ENCODE peak calls at places on chromosomes 16 and 17, in seven cellular contexts. R is H1, L is upper lobe of left lung, S is stomach, C is sigmoid colon, H is tibial nerve, K is ovary. F is an unnamed sample.

GRCh38 chr17:82025401-82026107 is 2.4 kb downstream of the LRRC45 start:
- DNase-seq in L (no peak), R (no peak), H (no peak), C (no peak), S (no peak), K (no peak), F (no peak)

GRCh38 chr17:3712811-3713463 is 10.8 kb upstream of the HASPIN start:
- DNase-seq in C (no peak), L (no peak), S (no peak), H (no peak), K (no peak), R (no peak), F (no peak)

GRCh38 chr17:21525464-21526130 is 149.4 kb downstream of the KCNJ12 start:
- DNase-seq in R (peak; percentile 10), K (no peak), H (no peak), L (no peak), C (no peak), S (no peak), F (no peak)

GRCh38 chr17:64441772-64442549 is 7.0 kb upstream of the MILR1 start:
- DNase-seq in L (peak; percentile 65), C (peak; percentile 66), S (no peak), R (no peak), H (peak; percentile 20), K (no peak), F (no peak)

GRCh38 chr16:51407921-51408320 is 256.9 kb upstream of the SALL1 start:
- DNase-seq in H (no peak), C (no peak), L (no peak), K (no peak), R (no peak), S (no peak), F (no peak)

GRCh38 chr17:45060824-45061605 is at the start of gene NMT1:
- DNase-seq in R (peak; percentile 94), C (peak; percentile 99), S (peak; percentile 97), H (peak; percentile 98), L (peak; percentile 99), K (peak; percentile 98), F (peak; percentile 99)

GRCh38 chr16:28196331-28196987 is 15.3 kb downstream of the XPO6 start:
- DNase-seq in L (no peak), K (no peak), C (no peak), H (no peak), R (no peak), S (no peak), F (no peak)

GRCh38 chr16:4407543-4408322 is 8.7 kb downstream of the CORO7 start:
- DNase-seq in H (no peak), C (peak; percentile 86), S (no peak), L (no peak), R (no peak), K (peak; percentile 13), F (no peak)

GRCh38 chr17:58323420-58324408 is 4.9 kb downstream of the TSPOAP1 start:
- DNase-seq in H (no peak), C (no peak), S (no peak), R (no peak), K (no peak), L (no peak), F (no peak)

GRCh38 chr17:81412490-81413093 is 17.3 kb downstream of the BAHCC1 start:
- DNase-seq in S (no peak), K (no peak), C (peak; percentile 87), R (no peak), H (no peak), L (no peak), F (no peak)

GRCh38 chr16:71883193-71883848 is 661 bp downstream of the ZNF821 start:
- DNase-seq in L (peak; percentile 59), K (peak; percentile 49), S (no peak), H (peak; percentile 17), C (peak; percentile 77), R (peak; percentile 86), F (no peak)

DNA sequence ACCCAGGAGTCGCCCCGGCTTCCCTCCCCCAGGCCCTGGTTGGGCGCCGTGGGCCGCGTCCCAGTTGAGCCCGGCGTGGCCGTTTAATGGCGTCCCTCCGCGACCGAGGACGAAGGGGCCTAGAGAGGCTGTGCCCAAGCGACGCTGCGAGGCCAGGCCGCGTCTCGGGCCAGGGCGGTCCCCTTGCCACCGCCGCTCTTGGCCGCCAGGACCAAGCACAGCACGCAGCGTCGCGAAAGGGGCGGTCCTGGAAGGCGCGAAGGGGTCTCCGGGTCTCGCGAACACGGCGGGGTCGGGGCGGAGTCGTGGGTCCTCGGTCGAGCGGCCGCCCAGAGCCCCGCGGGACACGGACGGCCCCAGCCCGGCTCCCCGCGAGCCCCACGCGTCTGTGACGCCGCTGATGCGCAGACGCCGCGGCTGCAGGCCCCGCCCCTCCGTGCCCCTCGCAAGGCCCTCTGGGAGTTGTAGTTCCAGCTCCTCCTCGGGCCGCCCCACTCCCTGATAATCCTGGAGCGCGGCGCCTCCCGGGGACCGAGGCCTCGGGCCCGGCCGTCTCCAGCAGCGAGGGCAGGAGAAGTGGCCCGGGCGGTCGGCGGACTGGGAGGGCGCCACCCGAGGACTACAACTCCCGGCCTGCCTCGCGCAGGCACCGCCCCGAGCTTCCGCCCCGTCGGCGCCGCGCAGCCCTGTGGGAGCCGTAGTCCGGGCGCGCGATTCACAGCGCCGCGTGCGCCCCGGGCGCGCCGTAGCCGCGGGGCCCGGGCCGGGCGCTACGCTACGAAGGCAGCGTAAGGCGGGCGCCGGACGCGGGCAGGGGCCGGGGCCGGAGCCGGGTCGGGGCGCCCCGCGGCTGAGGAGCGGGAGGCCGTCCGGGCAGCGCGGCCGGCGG is at the start of gene CAPN15:
- DNase-seq in H (peak; percentile 74), S (peak; percentile 90), L (peak; percentile 84), C (peak; percentile 94), K (peak; percentile 89), R (peak; percentile 94), F (peak; percentile 93)
- TF ChIP-seq EP300 in H (no peak), S (no peak), L (no peak), C (no peak), K (no peak), R (no peak), F (no peak)

DNA sequence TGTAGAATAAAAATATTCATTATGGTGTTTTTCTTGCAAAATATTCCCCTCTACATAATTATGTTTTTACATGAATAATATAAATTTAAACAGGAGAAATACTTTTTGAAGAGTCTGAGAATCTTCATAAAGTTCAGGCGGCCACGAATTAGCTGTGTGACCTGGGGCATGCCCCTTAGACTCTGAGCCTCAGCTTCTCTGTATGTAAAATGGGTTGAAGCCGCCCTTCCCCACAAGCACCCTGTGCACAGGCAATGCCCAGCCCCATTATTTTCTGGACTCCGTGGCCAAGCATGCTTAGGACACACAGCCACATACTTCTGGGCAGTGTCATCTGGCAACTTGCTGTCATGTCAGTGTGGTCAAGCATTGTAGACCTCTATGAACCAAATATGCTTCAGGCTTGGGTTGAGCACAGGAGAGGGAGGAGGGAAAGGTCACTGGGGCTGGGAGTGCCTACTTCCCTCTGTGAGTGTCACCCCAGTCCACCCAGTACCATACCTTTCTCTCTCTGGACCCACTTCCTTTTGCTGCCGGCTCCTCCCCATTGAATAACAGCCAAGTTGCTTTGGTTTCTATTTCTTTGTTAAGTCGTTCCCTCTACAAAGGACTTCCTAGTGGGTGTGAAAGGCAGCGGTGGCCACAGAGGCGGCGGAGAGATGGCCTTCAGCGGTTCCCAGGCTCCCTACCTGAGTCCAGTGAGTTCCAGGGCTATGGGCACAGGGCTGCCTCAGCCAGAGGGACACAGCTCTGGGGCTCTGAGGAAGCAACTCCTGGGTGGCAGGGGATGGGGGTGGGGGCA is at the start of gene LGALS9:
- DNase-seq in H (no peak), L (peak; percentile 54), K (no peak), R (no peak), C (no peak), S (peak; percentile 75), F (no peak)
- H3K4me3 ChIP-seq in H (peak within 1 kb of the TSS; percentile 45), L (peak within 1 kb of the TSS; percentile 54), K (no peak within 1 kb of the TSS), R (no peak within 1 kb of the TSS), C (peak within 1 kb of the TSS; percentile 41), S (peak within 1 kb of the TSS; percentile 50), F (peak within 1 kb of the TSS; percentile 36)

GRCh38 chr16:54647216-54647615 is 283.4 kb upstream of the IRX5 start:
- DNase-seq in K (no peak), R (no peak), H (no peak), C (no peak), S (peak; percentile 63), L (peak; percentile 54), F (no peak)
- H3K27me3 ChIP-seq in K (no peaks in the 10 kb centered on the region), R (peaks cover 29% of the 10 kb centered on the region), H (no peaks in the 10 kb centered on the region), C (no peaks in the 10 kb centered on the region), S (no peaks in the 10 kb centered on the region), L (no peaks in the 10 kb centered on the region), F (peaks cover 4% of the 10 kb centered on the region)

DNA sequence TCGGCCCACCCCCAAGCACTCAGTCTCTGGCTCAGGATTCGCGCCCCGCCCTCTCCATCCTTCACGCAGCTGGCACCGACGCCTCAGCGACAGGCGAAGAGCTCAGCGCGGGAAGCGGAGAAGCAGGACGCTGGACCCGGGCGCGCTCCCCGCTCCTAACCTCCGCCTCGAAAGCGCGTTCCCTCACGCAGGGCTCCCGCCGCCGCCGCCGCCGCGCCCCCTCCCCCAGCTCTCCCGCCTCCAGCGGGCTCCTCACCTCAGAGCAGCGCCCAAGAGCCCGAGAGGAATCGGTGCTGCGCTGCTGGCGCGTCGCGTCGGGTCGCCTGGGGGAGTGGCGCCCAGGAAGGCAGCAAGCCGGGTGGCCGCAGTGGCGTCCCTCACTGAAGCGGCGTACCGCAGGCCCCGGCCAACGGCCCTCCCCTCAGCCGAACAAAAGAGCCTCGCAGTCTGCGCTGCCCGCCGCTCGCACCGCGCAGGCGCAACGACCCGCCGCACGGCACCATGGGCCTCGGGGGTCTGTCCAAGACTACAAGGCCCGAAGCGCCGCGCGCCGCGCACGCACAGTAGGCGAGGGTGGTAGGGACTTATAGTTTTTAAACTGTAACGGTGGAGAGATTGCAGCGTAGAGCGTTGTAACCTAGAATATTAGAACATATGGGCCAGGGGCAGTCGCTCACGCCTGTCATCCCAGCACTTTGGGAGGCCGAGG is at the start of gene CBX1:
- DNase-seq in S (peak; percentile 94), R (peak; percentile 95), K (peak; percentile 91), H (peak; percentile 82), L (peak; percentile 96), C (peak; percentile 96), F (peak; percentile 94)
- TF ChIP-seq EP300 in S (no peak), R (peak; percentile 19), K (no peak), H (no peak), L (no peak), C (no peak), F (no peak)

DNA sequence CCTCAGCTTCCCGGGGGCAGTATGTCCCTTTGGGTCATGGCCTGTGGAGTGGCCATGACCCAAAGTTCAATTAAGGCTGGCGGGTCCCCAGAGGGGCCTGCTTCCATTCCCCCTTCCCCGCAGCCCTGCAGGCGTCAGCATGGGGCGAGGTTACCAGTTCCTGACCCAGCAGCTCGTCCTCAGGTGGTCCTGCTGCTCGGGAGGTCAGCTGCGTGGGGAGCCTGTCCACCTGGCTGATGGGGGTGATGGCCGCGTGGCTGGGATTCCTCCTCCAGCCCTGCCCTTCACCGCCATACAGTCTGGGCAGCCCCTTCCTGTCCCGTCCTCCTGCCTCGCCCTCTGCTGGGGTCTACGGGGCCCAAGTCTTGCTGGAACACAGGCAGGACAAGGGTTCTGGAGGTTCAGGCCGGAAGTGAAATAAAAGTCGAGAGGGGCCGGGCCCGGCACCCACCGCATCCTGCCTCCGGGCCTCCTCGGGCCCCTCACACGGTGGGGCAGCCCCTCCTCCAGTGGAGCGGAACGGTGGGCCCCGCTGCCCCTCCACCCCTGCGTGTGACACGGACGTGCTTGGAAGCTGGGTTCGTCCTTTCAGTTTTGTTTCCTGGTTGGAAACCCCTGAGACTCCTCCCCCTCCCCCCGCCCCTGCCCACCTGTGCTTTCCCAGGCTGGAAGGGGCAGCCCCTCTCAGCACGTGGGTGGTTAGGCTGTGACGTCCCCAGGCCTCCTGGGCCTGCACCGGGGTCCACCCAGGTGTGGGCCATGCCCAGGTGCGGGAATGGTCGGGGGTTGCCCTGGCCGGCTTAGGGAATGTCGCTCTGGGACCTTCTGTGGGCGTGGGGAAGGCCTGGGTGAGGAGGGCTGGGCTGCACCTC is 6.8 kb downstream of the UBALD2 start:
- DNase-seq in R (peak; percentile 67), S (peak; percentile 58), C (no peak), L (peak; percentile 51), H (no peak), K (peak; percentile 40), F (no peak)
- H3K4me3 ChIP-seq in R (no peak overlapping the region), S (peak overlapping the region; percentile 27), C (peak overlapping the region; percentile 29), L (peak overlapping the region; percentile 49), H (peak overlapping the region; percentile 36), K (peak overlapping the region; percentile 28), F (peak overlapping the region; percentile 42)